ENCODE peak calls at places on chromosomes 11 and 22, in five cellular contexts. One of them, this sample, is unnamed.

GRCh38 chr11:126544311-126545056 is 189.0 kb downstream of the ST3GAL4 start:
- DNase-seq in aorta: no peak
- DNase-seq in colonic mucosa: peak; percentile 25
- DNase-seq in right lobe of liver: no peak
- DNase-seq in effector memory CD4-positive, alpha-beta T cell: no peak
- DNase-seq in this sample: no peak

GRCh38 chr11:39809833-39810232 is 1649.6 kb downstream of the LRRC4C start:
- DNase-seq in right lobe of liver: no peak
- DNase-seq in colonic mucosa: no peak
- DNase-seq in aorta: no peak
- DNase-seq in effector memory CD4-positive, alpha-beta T cell: no peak
- DNase-seq in this sample: no peak

GRCh38 chr22:24217384-24217783 is 27.5 kb downstream of the GGT5 start:
- DNase-seq in colonic mucosa: no peak
- DNase-seq in right lobe of liver: no peak
- DNase-seq in aorta: no peak
- DNase-seq in effector memory CD4-positive, alpha-beta T cell: no peak
- DNase-seq in this sample: no peak

GRCh38 chr11:38305682-38306081 is 1707.6 kb upstream of the RAG2 start:
- DNase-seq in aorta: no peak
- DNase-seq in right lobe of liver: no peak
- DNase-seq in colonic mucosa: no peak
- DNase-seq in effector memory CD4-positive, alpha-beta T cell: no peak
- DNase-seq in this sample: no peak

GRCh38 chr11:121500717-121501116 is 48.0 kb upstream of the SORL1-AS1 start:
- DNase-seq in effector memory CD4-positive, alpha-beta T cell: no peak
- DNase-seq in colonic mucosa: no peak
- DNase-seq in aorta: no peak
- DNase-seq in right lobe of liver: no peak
- DNase-seq in this sample: no peak

GRCh38 chr11:132564120-132564519 is 968.2 kb downstream of the OPCML start:
- DNase-seq in aorta: no peak
- DNase-seq in effector memory CD4-positive, alpha-beta T cell: no peak
- DNase-seq in colonic mucosa: no peak
- DNase-seq in right lobe of liver: no peak
- DNase-seq in this sample: no peak

GRCh38 chr11:65414776-65415498 is 7.7 kb upstream of the NEAT1 start:
- DNase-seq in aorta: no peak
- DNase-seq in right lobe of liver: peak; percentile 17
- DNase-seq in effector memory CD4-positive, alpha-beta T cell: no peak
- DNase-seq in colonic mucosa: no peak
- DNase-seq in this sample: peak; percentile 19

GRCh38 chr11:132728026-132728425 is 804.3 kb downstream of the OPCML start:
- DNase-seq in right lobe of liver: no peak
- DNase-seq in aorta: no peak
- DNase-seq in colonic mucosa: no peak
- DNase-seq in effector memory CD4-positive, alpha-beta T cell: no peak
- DNase-seq in this sample: no peak

GRCh38 chr11:129880311-129880710 is 15.1 kb downstream of the NFRKB start:
- DNase-seq in effector memory CD4-positive, alpha-beta T cell: no peak
- DNase-seq in right lobe of liver: no peak
- DNase-seq in colonic mucosa: no peak
- DNase-seq in aorta: no peak
- DNase-seq in this sample: no peak

GRCh38 chr11:86816251-86816726 is 15.9 kb downstream of the PRSS23 start:
- DNase-seq in colonic mucosa: no peak
- DNase-seq in effector memory CD4-positive, alpha-beta T cell: no peak
- DNase-seq in right lobe of liver: no peak
- DNase-seq in aorta: no peak
- DNase-seq in this sample: no peak

GRCh38 chr11:82234256-82234655 is 499.4 kb downstream of the FAM181B start:
- DNase-seq in right lobe of liver: no peak
- DNase-seq in colonic mucosa: no peak
- DNase-seq in effector memory CD4-positive, alpha-beta T cell: no peak
- DNase-seq in aorta: no peak
- DNase-seq in this sample: no peak

GRCh38 chr11:40241524-40242037 is 1217.9 kb downstream of the LRRC4C start:
- DNase-seq in aorta: no peak
- DNase-seq in effector memory CD4-positive, alpha-beta T cell: no peak
- DNase-seq in right lobe of liver: no peak
- DNase-seq in colonic mucosa: no peak
- DNase-seq in this sample: no peak

GRCh38 chr11:46727952-46728658 is 9.1 kb downstream of the F2 start:
- DNase-seq in effector memory CD4-positive, alpha-beta T cell: no peak
- DNase-seq in colonic mucosa: no peak
- DNase-seq in aorta: peak; percentile 37
- DNase-seq in right lobe of liver: no peak
- DNase-seq in this sample: no peak

GRCh38 chr11:32071811-32072210 is 19.1 kb upstream of the RCN1 start:
- DNase-seq in aorta: no peak
- DNase-seq in right lobe of liver: no peak
- DNase-seq in colonic mucosa: no peak
- DNase-seq in effector memory CD4-positive, alpha-beta T cell: no peak
- DNase-seq in this sample: no peak

GRCh38 chr11:61334434-61335354 is 1.7 kb downstream of the TKFC start:
- DNase-seq in right lobe of liver: no peak
- DNase-seq in colonic mucosa: no peak
- DNase-seq in effector memory CD4-positive, alpha-beta T cell: no peak
- DNase-seq in aorta: no peak
- DNase-seq in this sample: no peak

GRCh38 chr22:44522526-44523170 is 24.6 kb upstream of the RTL6 start:
- DNase-seq in effector memory CD4-positive, alpha-beta T cell: no peak
- DNase-seq in aorta: no peak
- DNase-seq in right lobe of liver: no peak
- DNase-seq in colonic mucosa: no peak
- DNase-seq in this sample: peak; percentile 57

GRCh38 chr11:64457416-64458010 is 98.6 kb downstream of the RPS6KA4 start:
- DNase-seq in colonic mucosa: no peak
- DNase-seq in right lobe of liver: no peak
- DNase-seq in aorta: no peak
- DNase-seq in effector memory CD4-positive, alpha-beta T cell: no peak
- DNase-seq in this sample: peak; percentile 41

GRCh38 chr22:42948205-42948804 is 66.6 kb downstream of the PACSIN2 start:
- DNase-seq in effector memory CD4-positive, alpha-beta T cell: no peak
- DNase-seq in colonic mucosa: no peak
- DNase-seq in right lobe of liver: no peak
- DNase-seq in aorta: no peak
- DNase-seq in this sample: no peak

GRCh38 chr22:42947211-42947990 is 67.5 kb downstream of the PACSIN2 start:
- DNase-seq in colonic mucosa: no peak
- DNase-seq in effector memory CD4-positive, alpha-beta T cell: no peak
- DNase-seq in aorta: peak; percentile 53
- DNase-seq in right lobe of liver: peak; percentile 72
- DNase-seq in this sample: no peak

GRCh38 chr22:42945736-42946135 is 69.2 kb downstream of the PACSIN2 start:
- DNase-seq in colonic mucosa: no peak
- DNase-seq in right lobe of liver: no peak
- DNase-seq in effector memory CD4-positive, alpha-beta T cell: no peak
- DNase-seq in aorta: no peak
- DNase-seq in this sample: no peak

GRCh38 chr22:42945027-42945426 is 69.9 kb downstream of the PACSIN2 start:
- DNase-seq in colonic mucosa: no peak
- DNase-seq in effector memory CD4-positive, alpha-beta T cell: no peak
- DNase-seq in aorta: no peak
- DNase-seq in right lobe of liver: no peak
- DNase-seq in this sample: no peak

DNA sequence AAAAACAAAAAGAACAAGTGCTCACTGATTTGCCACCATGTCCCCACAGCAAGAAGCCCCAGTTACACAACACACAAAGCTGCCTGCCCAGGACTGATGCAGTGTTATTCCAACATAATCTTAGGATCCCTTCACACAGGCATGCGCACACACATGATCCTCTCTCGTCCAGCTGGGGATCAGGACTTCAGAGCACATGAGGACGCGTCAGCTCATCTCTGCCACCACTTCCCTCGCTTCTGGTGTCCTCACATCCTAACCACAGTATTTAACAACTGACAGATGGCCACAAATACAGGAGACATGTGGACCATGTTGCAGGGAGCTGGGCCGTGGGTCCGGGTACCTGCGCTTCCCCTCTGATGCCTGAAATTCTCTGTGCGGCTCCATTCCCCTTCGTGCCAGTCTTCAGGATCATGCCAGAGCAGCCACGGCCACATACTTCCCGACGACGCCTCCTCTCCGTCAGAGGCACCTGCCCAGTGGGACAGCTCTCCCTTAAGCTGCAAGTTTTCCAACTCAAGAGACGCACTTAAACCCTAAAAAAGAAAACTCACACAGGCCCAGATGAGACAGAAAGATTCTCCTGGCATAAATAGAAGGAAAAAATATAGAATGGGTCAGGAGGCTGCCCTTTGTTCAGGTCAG is 68.3 kb downstream of the PACSIN2 start:
- DNase-seq in effector memory CD4-positive, alpha-beta T cell: no peak
- DNase-seq in aorta: no peak
- DNase-seq in colonic mucosa: no peak
- DNase-seq in right lobe of liver: no peak
- DNase-seq in this sample: no peak
- H3K27ac ChIP-seq in effector memory CD4-positive, alpha-beta T cell: no peak overlapping the region
- H3K27ac ChIP-seq in aorta: no peak overlapping the region
- H3K27ac ChIP-seq in colonic mucosa: no peak overlapping the region
- H3K27ac ChIP-seq in right lobe of liver: no peak overlapping the region
- H3K27ac ChIP-seq in this sample: peak overlapping the region; percentile 96

GRCh38 chr11:16095756-16096155 is 260.6 kb downstream of the SOX6 start:
- DNase-seq in colonic mucosa: no peak
- DNase-seq in aorta: no peak
- DNase-seq in effector memory CD4-positive, alpha-beta T cell: no peak
- DNase-seq in right lobe of liver: no peak
- DNase-seq in this sample: no peak

GRCh38 chr11:16097543-16097942 is 258.8 kb downstream of the SOX6 start:
- DNase-seq in colonic mucosa: peak; percentile 37
- DNase-seq in aorta: no peak
- DNase-seq in right lobe of liver: no peak
- DNase-seq in effector memory CD4-positive, alpha-beta T cell: no peak
- DNase-seq in this sample: no peak

GRCh38 chr11:16093889-16094653 is 262.3 kb downstream of the SOX6 start:
- DNase-seq in right lobe of liver: no peak
- DNase-seq in effector memory CD4-positive, alpha-beta T cell: no peak
- DNase-seq in aorta: no peak
- DNase-seq in colonic mucosa: no peak
- DNase-seq in this sample: no peak

GRCh38 chr11:16098827-16099226 is 257.5 kb downstream of the SOX6 start:
- DNase-seq in aorta: no peak
- DNase-seq in right lobe of liver: no peak
- DNase-seq in effector memory CD4-positive, alpha-beta T cell: no peak
- DNase-seq in colonic mucosa: no peak
- DNase-seq in this sample: no peak

DNA sequence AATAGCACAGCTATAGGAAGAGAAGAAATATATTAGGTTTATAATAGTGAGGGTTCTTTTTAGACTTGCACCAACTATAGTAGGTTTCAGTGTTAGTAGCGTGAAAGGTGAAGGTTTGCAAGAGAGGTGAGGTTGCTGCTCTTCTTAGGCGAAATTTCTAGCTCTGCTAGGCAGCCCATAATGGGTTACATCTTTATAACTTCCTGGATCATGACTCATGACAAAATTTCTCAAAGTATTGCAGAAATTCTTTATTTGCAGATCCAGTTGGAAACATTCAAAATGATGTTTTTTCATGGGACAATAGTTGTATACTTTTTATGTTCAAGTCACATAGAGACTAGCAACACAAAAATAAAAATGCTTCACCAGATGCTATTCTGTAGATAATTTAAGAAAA is 260.0 kb downstream of the SOX6 start:
- DNase-seq in colonic mucosa: no peak
- DNase-seq in effector memory CD4-positive, alpha-beta T cell: no peak
- DNase-seq in right lobe of liver: no peak
- DNase-seq in aorta: no peak
- DNase-seq in this sample: no peak
- H3K4me3 ChIP-seq in colonic mucosa: no peak overlapping the region
- H3K4me3 ChIP-seq in effector memory CD4-positive, alpha-beta T cell: no peak overlapping the region
- H3K4me3 ChIP-seq in right lobe of liver: no peak overlapping the region
- H3K4me3 ChIP-seq in aorta: no peak overlapping the region
- H3K4me3 ChIP-seq in this sample: no peak overlapping the region

DNA sequence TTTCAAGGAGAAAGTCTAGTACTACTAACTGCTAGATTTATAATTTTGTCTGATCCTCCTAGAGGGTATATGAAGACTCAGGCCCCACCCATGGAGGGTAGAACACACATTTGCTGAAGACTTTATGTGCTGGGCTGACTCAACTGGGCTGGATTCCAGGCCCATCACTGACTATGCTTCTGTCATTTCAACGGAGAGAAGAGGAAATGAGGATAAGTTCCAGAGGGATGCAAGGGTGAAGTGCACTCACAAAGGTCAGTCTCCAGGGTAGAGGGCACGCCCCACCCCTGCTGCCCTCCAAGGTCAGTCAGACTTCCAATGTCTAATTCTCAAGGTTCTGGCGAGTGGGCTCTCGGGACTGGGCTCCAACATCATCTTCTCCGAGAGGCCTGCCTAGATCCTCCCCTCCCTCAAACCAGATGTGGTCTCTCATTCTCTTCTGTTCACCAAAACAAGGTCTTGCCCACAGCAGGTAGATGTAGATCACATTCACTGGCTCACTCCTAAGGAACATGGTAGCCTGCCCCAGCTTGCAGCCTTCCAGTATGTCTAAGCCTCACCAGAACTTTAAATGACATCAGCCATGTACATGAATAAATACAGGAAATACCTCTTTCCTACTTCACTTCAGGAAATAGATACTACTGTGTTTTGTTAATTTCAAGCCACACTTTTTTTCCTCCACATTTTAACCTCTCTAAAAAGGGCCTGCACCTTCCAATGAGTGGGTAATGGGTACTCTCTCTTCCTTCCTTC is 7.3 kb upstream of the C11orf86 start:
- DNase-seq in effector memory CD4-positive, alpha-beta T cell: no peak
- DNase-seq in aorta: peak; percentile 58
- DNase-seq in right lobe of liver: peak; percentile 59
- DNase-seq in colonic mucosa: peak; percentile 35
- DNase-seq in this sample: peak; percentile 41
- H3K27ac ChIP-seq in effector memory CD4-positive, alpha-beta T cell: no peak overlapping the region
- H3K27ac ChIP-seq in aorta: no peak overlapping the region
- H3K27ac ChIP-seq in right lobe of liver: peak overlapping the region; percentile 0
- H3K27ac ChIP-seq in colonic mucosa: peak overlapping the region; percentile 53
- H3K27ac ChIP-seq in this sample: peak overlapping the region; percentile 27

GRCh38 chr11:116427337-116427902 is 345.4 kb downstream of the BUD13 start:
- DNase-seq in colonic mucosa: peak; percentile 23
- DNase-seq in aorta: no peak
- DNase-seq in right lobe of liver: no peak
- DNase-seq in effector memory CD4-positive, alpha-beta T cell: no peak
- DNase-seq in this sample: no peak
- H3K4me3 ChIP-seq in colonic mucosa: no peak overlapping the region
- H3K4me3 ChIP-seq in aorta: no peak overlapping the region
- H3K4me3 ChIP-seq in right lobe of liver: no peak overlapping the region
- H3K4me3 ChIP-seq in effector memory CD4-positive, alpha-beta T cell: no peak overlapping the region
- H3K4me3 ChIP-seq in this sample: no peak overlapping the region

GRCh38 chr11:96614846-96615245 is 225.0 kb downstream of the JRKL start:
- DNase-seq in right lobe of liver: no peak
- DNase-seq in colonic mucosa: no peak
- DNase-seq in effector memory CD4-positive, alpha-beta T cell: no peak
- DNase-seq in aorta: no peak
- DNase-seq in this sample: no peak
- H3K27ac ChIP-seq in right lobe of liver: no peak overlapping the region
- H3K27ac ChIP-seq in colonic mucosa: no peak overlapping the region
- H3K27ac ChIP-seq in effector memory CD4-positive, alpha-beta T cell: no peak overlapping the region
- H3K27ac ChIP-seq in aorta: no peak overlapping the region
- H3K27ac ChIP-seq in this sample: no peak overlapping the region

This sample was measured in tibial artery.